ENCODE peak calls at places on chromosomes 5 and 9, in ten cellular contexts. P, Z, M, Q, G, T, L, B, R and O are unnamed samples.

GRCh38 chr9:99485461-99485860 is 263.4 kb downstream of the SEC61B start:
- DNase-seq in R (peak; percentile 75), B (no peak), G (no peak), Q (no peak), Z (no peak), P (no peak), L (peak; percentile 74), T (no peak), M (no peak), O (no peak)

GRCh38 chr9:126499005-126499910 is 114.5 kb upstream of the LMX1B start:
- DNase-seq in M (no peak), L (peak; percentile 63), B (no peak), Q (no peak), T (peak; percentile 82), P (peak; percentile 71), R (peak; percentile 17), Z (peak; percentile 56), G (peak; percentile 74), O (peak; percentile 42)

GRCh38 chr5:158701406-158702177 is 398.1 kb downstream of the EBF1 start:
- DNase-seq in M (no peak), T (no peak), R (no peak), B (peak; percentile 20), P (no peak), Q (no peak), Z (no peak), L (no peak), G (no peak), O (no peak)

GRCh38 chr9:96719538-96720315 is 58.2 kb downstream of the ZNF510 start:
- DNase-seq in B (no peak), R (no peak), T (peak; percentile 15), Q (no peak), P (no peak), Z (peak; percentile 43), M (no peak), G (no peak), L (no peak), O (peak; percentile 77)

GRCh38 chr9:35116539-35116897 is 856 bp upstream of the ATOSB start:
- DNase-seq in B (no peak), P (no peak), Z (no peak), T (no peak), L (no peak), Q (no peak), R (no peak), M (no peak), G (no peak), O (no peak)

GRCh38 chr9:297104-297794 is 82.6 kb downstream of the DOCK8 start:
- DNase-seq in Q (peak; percentile 31), G (no peak), B (peak; percentile 23), P (no peak), T (no peak), R (no peak), L (no peak), M (no peak), Z (peak; percentile 60), O (no peak)

GRCh38 chr9:136107155-136107952 is 11.3 kb downstream of the TMEM250 start:
- DNase-seq in P (no peak), L (no peak), B (no peak), T (peak; percentile 60), M (no peak), G (peak; percentile 77), Q (no peak), R (no peak), Z (peak; percentile 76), O (no peak)

GRCh38 chr5:143284002-143284401 is 119.5 kb downstream of the NR3C1 start:
- DNase-seq in L (no peak), M (no peak), R (no peak), B (no peak), G (no peak), T (no peak), Q (no peak), P (no peak), Z (no peak), O (no peak)

GRCh38 chr5:156314416-156314815 is 12.5 kb upstream of the SGCD start:
- DNase-seq in P (no peak), T (no peak), L (no peak), Q (no peak), G (no peak), B (no peak), R (no peak), M (no peak), Z (no peak), O (no peak)

GRCh38 chr9:14097215-14097614 is 216.7 kb downstream of the NFIB start:
- DNase-seq in G (no peak), Q (no peak), T (peak; percentile 41), B (no peak), P (no peak), M (no peak), R (peak; percentile 47), Z (no peak), L (peak; percentile 85), O (no peak)

GRCh38 chr5:72878854-72879253 is 62.4 kb downstream of the TNPO1 start:
- DNase-seq in R (no peak), L (no peak), Z (no peak), Q (no peak), G (no peak), M (no peak), P (no peak), T (no peak), B (no peak), O (no peak)

GRCh38 chr5:132814441-132815294 is 1.6 kb downstream of the SOWAHA start:
- DNase-seq in G (no peak), Q (no peak), B (no peak), P (peak; percentile 73), T (no peak), R (no peak), Z (peak; percentile 24), L (no peak), M (no peak), O (no peak)

GRCh38 chr9:89715318-89715858 is 110.6 kb downstream of the GADD45G start:
- DNase-seq in P (no peak), B (no peak), R (no peak), Z (no peak), M (no peak), T (no peak), L (no peak), Q (no peak), G (no peak), O (no peak)

GRCh38 chr5:32505718-32506117 is 61.2 kb upstream of the ZFR start:
- DNase-seq in B (peak; percentile 28), M (no peak), T (no peak), Q (no peak), P (no peak), R (peak; percentile 63), L (peak; percentile 57), Z (no peak), G (no peak), O (no peak)

GRCh38 chr9:27572566-27572917 is 739 bp downstream of the C9orf72 start:
- DNase-seq in M (no peak), P (no peak), T (peak; percentile 50), Z (peak; percentile 57), G (no peak), B (no peak), Q (peak; percentile 58), R (no peak), L (peak; percentile 83), O (no peak)

GRCh38 chr5:5804834-5805233 is 382.4 kb downstream of the ICE1 start:
- DNase-seq in G (no peak), L (no peak), Q (no peak), B (no peak), R (no peak), M (no peak), T (no peak), Z (no peak), P (no peak), O (no peak)
- H3K9me3 ChIP-seq in G (no peaks in the 10 kb centered on the region), L (no peaks in the 10 kb centered on the region), Q (no peaks in the 10 kb centered on the region), B (no peaks in the 10 kb centered on the region), R (peaks cover 21% of the 10 kb centered on the region), M (no peaks in the 10 kb centered on the region), T (no peaks in the 10 kb centered on the region), Z (no peaks in the 10 kb centered on the region), P (no peaks in the 10 kb centered on the region), O (no peaks in the 10 kb centered on the region)

GRCh38 chr5:2534251-2534650 is 217.2 kb downstream of the IRX2 start:
- DNase-seq in Q (no peak), Z (no peak), R (no peak), M (no peak), G (no peak), P (no peak), T (no peak), B (no peak), L (no peak), O (no peak)

GRCh38 chr5:2538169-2538568 is 213.3 kb downstream of the IRX2 start:
- DNase-seq in Q (no peak), B (no peak), M (no peak), L (no peak), R (no peak), P (no peak), G (peak; percentile 19), T (no peak), Z (no peak), O (no peak)

GRCh38 chr5:2536632-2537031 is 214.8 kb downstream of the IRX2 start:
- DNase-seq in T (no peak), Z (no peak), R (no peak), M (no peak), Q (no peak), B (no peak), G (peak; percentile 17), P (no peak), L (no peak), O (no peak)

GRCh38 chr5:2532809-2533208 is 218.7 kb downstream of the IRX2 start:
- DNase-seq in Q (no peak), B (no peak), P (no peak), M (no peak), L (no peak), G (peak; percentile 29), T (no peak), R (no peak), Z (no peak), O (no peak)

DNA sequence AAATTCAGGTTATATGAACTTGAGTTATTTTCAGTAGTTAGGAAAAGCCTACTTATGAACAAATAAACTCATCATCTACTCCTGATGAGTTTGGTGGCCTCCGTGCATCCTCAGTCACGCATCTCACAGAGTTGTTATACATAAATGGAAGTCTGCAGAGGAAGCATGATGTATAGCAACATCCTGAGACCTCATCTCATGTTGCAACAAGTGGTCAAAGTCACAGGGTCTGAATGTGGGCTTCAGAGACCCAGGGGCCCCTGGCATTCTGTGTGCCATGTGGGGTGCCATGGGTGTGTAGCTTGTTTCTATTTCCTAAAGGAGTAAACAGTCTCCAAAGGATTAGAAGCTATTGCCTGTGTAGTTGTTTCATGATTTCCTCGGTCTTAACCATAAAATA is 216.5 kb downstream of the IRX2 start:
- DNase-seq in G (peak; percentile 23), T (no peak), Q (no peak), Z (no peak), R (no peak), M (no peak), P (no peak), L (no peak), B (no peak), O (no peak)
- H3K9me3 ChIP-seq in G (no peaks in the 10 kb centered on the region), T (no peaks in the 10 kb centered on the region), Q (no peaks in the 10 kb centered on the region), Z (peaks cover 3% of the 10 kb centered on the region), R (peaks cover 28% of the 10 kb centered on the region), M (peaks cover 20% of the 10 kb centered on the region), P (no peaks in the 10 kb centered on the region), L (peaks cover 2% of the 10 kb centered on the region), B (no peaks in the 10 kb centered on the region), O (peaks cover 2% of the 10 kb centered on the region)

GRCh38 chr5:76471994-76472337 is 68.9 kb downstream of the IQGAP2 start:
- DNase-seq in G (no peak), P (no peak), L (no peak), T (no peak), Z (no peak), R (no peak), Q (no peak), B (no peak), M (no peak), O (no peak)
- H3K9me3 ChIP-seq in G (no peaks in the 10 kb centered on the region), P (no peaks in the 10 kb centered on the region), L (no peaks in the 10 kb centered on the region), T (no peaks in the 10 kb centered on the region), Z (no peaks in the 10 kb centered on the region), R (no peaks in the 10 kb centered on the region), Q (no peaks in the 10 kb centered on the region), B (no peaks in the 10 kb centered on the region), M (no peaks in the 10 kb centered on the region), O (peaks cover 2% of the 10 kb centered on the region)

GRCh38 chr9:120857481-120857880 is 14.8 kb upstream of the PSMD5 start:
- DNase-seq in Q (peak; percentile 49), L (no peak), R (no peak), T (no peak), P (no peak), B (no peak), M (no peak), G (no peak), Z (peak; percentile 50), O (no peak)
- H3K9me3 ChIP-seq in Q (no peaks in the 10 kb centered on the region), L (no peaks in the 10 kb centered on the region), R (no peaks in the 10 kb centered on the region), T (no peaks in the 10 kb centered on the region), P (no peaks in the 10 kb centered on the region), B (no peaks in the 10 kb centered on the region), M (no peaks in the 10 kb centered on the region), G (no peaks in the 10 kb centered on the region), Z (no peaks in the 10 kb centered on the region), O (no peaks in the 10 kb centered on the region)